ENCODE peak calls at places on chromosomes 4 and X, in eight cellular contexts. X is RWPE1; K is sciatic nerve; M is stimulated activated naive CD8-positive, alpha-beta T cell treated with anti-CD3 and anti-CD28 coated beads, Interleukin-15, amount 100 ng/mL, for 72 hours; Y is prostate gland; N is fibroblast of pulmonary artery; W is colonic mucosa; P is Kasumi-1. Q is an unnamed sample.

GRCh38 chr4:1403591-1404572 is 2.4 kb downstream of the NKX1-1 start:
- DNase-seq in X (no peak), K (peak; percentile 52), M (no peak), Y (no peak), N (no peak), W (peak; percentile 15), P (no peak), Q (no peak)

GRCh38 chrX:103480526-103480925 is 38.8 kb downstream of the RAB40A start:
- DNase-seq in X (no peak), K (no peak), M (no peak), Y (no peak), N (no peak), W (no peak), P (no peak), Q (no peak)

GRCh38 chrX:19372170-19373033 is 28.7 kb downstream of the PDHA1 start:
- DNase-seq in X (peak; percentile 65), K (peak; percentile 77), M (peak; percentile 64), Y (peak; percentile 30), N (peak; percentile 76), W (peak; percentile 67), P (peak; percentile 49), Q (no peak)

GRCh38 chr4:154528866-154529265 is 21.3 kb downstream of the PLRG1 start:
- DNase-seq in X (no peak), K (no peak), M (no peak), Y (no peak), N (peak; percentile 31), W (no peak), P (no peak), Q (no peak)

GRCh38 chr4:71765349-71765748 is 18.5 kb downstream of the GC start:
- DNase-seq in X (no peak), K (no peak), M (no peak), Y (no peak), N (peak; percentile 1), W (no peak), P (no peak), Q (no peak)

GRCh38 chr4:7620086-7620813 is 185.5 kb upstream of the PSAPL1 start:
- DNase-seq in X (no peak), K (no peak), M (no peak), Y (no peak), N (no peak), W (no peak), P (no peak), Q (no peak)

GRCh38 chrX:77434949-77435348 is 12.2 kb upstream of the FGF16 start:
- DNase-seq in X (no peak), K (no peak), M (no peak), Y (no peak), N (no peak), W (no peak), P (no peak), Q (no peak)

GRCh38 chr4:147453561-147454141 is 27.2 kb upstream of the EDNRA start:
- DNase-seq in X (peak; percentile 7), K (no peak), M (no peak), Y (no peak), N (peak; percentile 96), W (no peak), P (no peak), Q (no peak)

GRCh38 chrX:53223068-53223693 is 1.8 kb downstream of the KDM5C start:
- DNase-seq in X (no peak), K (no peak), M (no peak), Y (no peak), N (peak; percentile 1), W (peak; percentile 23), P (no peak), Q (no peak)

GRCh38 chrX:54484666-54485065 is 11.4 kb downstream of the FGD1 start:
- DNase-seq in X (no peak), K (no peak), M (no peak), Y (no peak), N (no peak), W (no peak), P (no peak), Q (no peak)

GRCh38 chr4:41155194-41155830 is 59.0 kb downstream of the APBB2 start:
- DNase-seq in X (peak; percentile 54), K (no peak), M (no peak), Y (no peak), N (peak; percentile 81), W (no peak), P (no peak), Q (peak; percentile 31)

GRCh38 chr4:24598025-24598424 is 13.7 kb upstream of the DHX15 start:
- DNase-seq in X (peak; percentile 58), K (no peak), M (no peak), Y (peak; percentile 56), N (no peak), W (peak; percentile 85), P (no peak), Q (no peak)

GRCh38 chrX:133670394-133670793 is 255.1 kb upstream of the GPC4 start:
- DNase-seq in X (peak; percentile 34), K (no peak), M (no peak), Y (peak; percentile 24), N (peak; percentile 64), W (peak; percentile 39), P (peak; percentile 30), Q (peak; percentile 8)

GRCh38 chr4:15469402-15470148 is at the start of gene CC2D2A:
- DNase-seq in X (no peak), K (no peak), M (no peak), Y (no peak), N (peak; percentile 77), W (no peak), P (no peak), Q (no peak)

GRCh38 chr4:1332686-1333085 is 14.3 kb upstream of the UVSSA start:
- DNase-seq in X (no peak), K (no peak), M (no peak), Y (no peak), N (no peak), W (no peak), P (no peak), Q (no peak)

GRCh38 chr4:5322321-5322720 is 271.0 kb downstream of the STK32B start:
- DNase-seq in X (no peak), K (no peak), M (no peak), Y (no peak), N (no peak), W (no peak), P (no peak), Q (no peak)

GRCh38 chr4:121448231-121448630 is 67.4 kb upstream of the QRFPR start:
- DNase-seq in X (peak; percentile 31), K (no peak), M (no peak), Y (no peak), N (no peak), W (peak; percentile 85), P (no peak), Q (no peak)

GRCh38 chr4:181562399-181562798 is 680.8 kb upstream of the TENM3 start:
- DNase-seq in X (no peak), K (no peak), M (no peak), Y (no peak), N (no peak), W (no peak), P (no peak), Q (no peak)

GRCh38 chrX:133045986-133046385 is 50.9 kb downstream of the USP26 start:
- DNase-seq in X (peak; percentile 8), K (no peak), M (no peak), Y (no peak), N (no peak), W (no peak), P (peak; percentile 21), Q (no peak)

GRCh38 chrX:24146283-24146865 is 3.2 kb upstream of the ZFX start:
- DNase-seq in X (no peak), K (no peak), M (no peak), Y (no peak), N (no peak), W (no peak), P (no peak), Q (no peak)

GRCh38 chr4:110620352-110621327 is 2.2 kb downstream of the PITX2 start:
- DNase-seq in X (peak; percentile 48), K (no peak), M (no peak), Y (peak; percentile 65), N (peak; percentile 17), W (peak; percentile 62), P (no peak), Q (no peak)

GRCh38 chrX:40700640-40701342 is 34.6 kb downstream of the MED14 start:
- DNase-seq in X (no peak), K (no peak), M (no peak), Y (no peak), N (no peak), W (no peak), P (no peak), Q (no peak)

GRCh38 chrX:1676866-1677265 is 62.0 kb downstream of the ASMT start:
- DNase-seq in X (no peak), K (no peak), M (no peak), Y (no peak), N (no peak), W (no peak), P (no peak), Q (no peak)

GRCh38 chr4:51862199-51862598 is 19.2 kb downstream of the DCUN1D4 start:
- DNase-seq in X (no peak), K (no peak), M (no peak), Y (no peak), N (no peak), W (no peak), P (no peak), Q (no peak)

GRCh38 chr4:60619531-60620305 is 580.4 kb upstream of the ADGRL3 start:
- DNase-seq in X (no peak), K (no peak), M (no peak), Y (no peak), N (no peak), W (no peak), P (no peak), Q (peak; percentile 57)

GRCh38 chr4:15928883-15929282 is 9.7 kb downstream of the FGFBP1 start:
- DNase-seq in X (no peak), K (no peak), M (no peak), Y (no peak), N (no peak), W (no peak), P (no peak), Q (no peak)

GRCh38 chrX:107935664-107936433 is 46.3 kb downstream of the TEX13B start:
- DNase-seq in X (peak; percentile 73), K (no peak), M (no peak), Y (no peak), N (peak; percentile 7), W (no peak), P (no peak), Q (no peak)

GRCh38 chrX:109393859-109394258 is 88.0 kb downstream of the GUCY2F start:
- DNase-seq in X (peak; percentile 6), K (no peak), M (no peak), Y (no peak), N (peak; percentile 2), W (no peak), P (peak; percentile 1), Q (no peak)